ENCODE peak calls at places on chromosomes 6 and 20, in nine cellular contexts. One of them, this sample, is unnamed.

GRCh38 chr6:15853259-15853658 is 190.4 kb upstream of the DTNBP1 start:
- DNase-seq in heart left ventricle: no peak
- DNase-seq in GM23248: no peak
- DNase-seq in suprapubic skin: no peak
- DNase-seq in psoas muscle: no peak
- DNase-seq in cardiac muscle cell: no peak
- DNase-seq in IMR-90: no peak
- DNase-seq in pancreas: no peak
- DNase-seq in neural progenitor cell: no peak
- DNase-seq in this sample: no peak

GRCh38 chr6:135006386-135006914 is 48.2 kb downstream of the HBS1L start:
- DNase-seq in heart left ventricle: no peak
- DNase-seq in GM23248: peak; percentile 47
- DNase-seq in suprapubic skin: no peak
- DNase-seq in psoas muscle: no peak
- DNase-seq in cardiac muscle cell: no peak
- DNase-seq in IMR-90: peak; percentile 31
- DNase-seq in pancreas: no peak
- DNase-seq in neural progenitor cell: no peak
- DNase-seq in this sample: no peak

GRCh38 chr6:53679446-53679933 is 13.9 kb upstream of the KLHL31 start:
- DNase-seq in heart left ventricle: no peak
- DNase-seq in GM23248: peak; percentile 73
- DNase-seq in suprapubic skin: no peak
- DNase-seq in psoas muscle: no peak
- DNase-seq in cardiac muscle cell: peak; percentile 49
- DNase-seq in IMR-90: peak; percentile 46
- DNase-seq in pancreas: no peak
- DNase-seq in neural progenitor cell: no peak
- DNase-seq in this sample: no peak

GRCh38 chr6:32954983-32955802 is 2.3 kb upstream of the HLA-DMA start:
- DNase-seq in heart left ventricle: no peak
- DNase-seq in GM23248: peak; percentile 54
- DNase-seq in suprapubic skin: no peak
- DNase-seq in psoas muscle: no peak
- DNase-seq in cardiac muscle cell: peak; percentile 24
- DNase-seq in IMR-90: peak; percentile 13
- DNase-seq in pancreas: peak; percentile 70
- DNase-seq in neural progenitor cell: peak; percentile 75
- DNase-seq in this sample: peak; percentile 48

GRCh38 chr20:61531553-61532345 is 279.7 kb downstream of the CDH4 start:
- DNase-seq in heart left ventricle: no peak
- DNase-seq in GM23248: no peak
- DNase-seq in suprapubic skin: no peak
- DNase-seq in psoas muscle: no peak
- DNase-seq in cardiac muscle cell: no peak
- DNase-seq in IMR-90: peak; percentile 46
- DNase-seq in pancreas: no peak
- DNase-seq in neural progenitor cell: no peak
- DNase-seq in this sample: peak; percentile 85

GRCh38 chr6:168035661-168036616 is 38.5 kb downstream of the KIF25 start:
- DNase-seq in heart left ventricle: peak; percentile 44
- DNase-seq in GM23248: peak; percentile 64
- DNase-seq in suprapubic skin: peak; percentile 77
- DNase-seq in psoas muscle: no peak
- DNase-seq in cardiac muscle cell: no peak
- DNase-seq in IMR-90: peak; percentile 85
- DNase-seq in pancreas: no peak
- DNase-seq in neural progenitor cell: peak; percentile 25
- DNase-seq in this sample: peak; percentile 24

GRCh38 chr20:57246008-57246407 is 20.4 kb downstream of the BMP7 start:
- DNase-seq in heart left ventricle: no peak
- DNase-seq in GM23248: no peak
- DNase-seq in suprapubic skin: no peak
- DNase-seq in psoas muscle: no peak
- DNase-seq in cardiac muscle cell: no peak
- DNase-seq in IMR-90: no peak
- DNase-seq in pancreas: no peak
- DNase-seq in neural progenitor cell: no peak
- DNase-seq in this sample: no peak

GRCh38 chr6:26157150-26157837 is 70.1 kb downstream of the HFE start:
- DNase-seq in heart left ventricle: peak; percentile 68
- DNase-seq in GM23248: peak; percentile 75
- DNase-seq in suprapubic skin: peak; percentile 87
- DNase-seq in psoas muscle: peak; percentile 62
- DNase-seq in cardiac muscle cell: peak; percentile 86
- DNase-seq in IMR-90: peak; percentile 64
- DNase-seq in pancreas: no peak
- DNase-seq in neural progenitor cell: peak; percentile 92
- DNase-seq in this sample: peak; percentile 65

GRCh38 chr20:7180261-7181045 is 413.0 kb downstream of the BMP2 start:
- DNase-seq in heart left ventricle: no peak
- DNase-seq in GM23248: peak; percentile 30
- DNase-seq in suprapubic skin: no peak
- DNase-seq in psoas muscle: no peak
- DNase-seq in cardiac muscle cell: no peak
- DNase-seq in IMR-90: no peak
- DNase-seq in pancreas: no peak
- DNase-seq in neural progenitor cell: no peak
- DNase-seq in this sample: peak; percentile 74
- H3K9me3 ChIP-seq in heart left ventricle: no peaks in the 10 kb centered on the region
- H3K9me3 ChIP-seq in GM23248: no peaks in the 10 kb centered on the region
- H3K9me3 ChIP-seq in suprapubic skin: no peaks in the 10 kb centered on the region
- H3K9me3 ChIP-seq in psoas muscle: no peaks in the 10 kb centered on the region
- H3K9me3 ChIP-seq in cardiac muscle cell: no peaks in the 10 kb centered on the region
- H3K9me3 ChIP-seq in IMR-90: peaks cover 3% of the 10 kb centered on the region
- H3K9me3 ChIP-seq in pancreas: no peaks in the 10 kb centered on the region
- H3K9me3 ChIP-seq in neural progenitor cell: peaks cover 4% of the 10 kb centered on the region
- H3K9me3 ChIP-seq in this sample: no peaks in the 10 kb centered on the region

GRCh38 chr20:31806564-31807355 is 12.4 kb upstream of the MYLK2 start:
- DNase-seq in heart left ventricle: no peak
- DNase-seq in GM23248: no peak
- DNase-seq in suprapubic skin: no peak
- DNase-seq in psoas muscle: no peak
- DNase-seq in cardiac muscle cell: no peak
- DNase-seq in IMR-90: no peak
- DNase-seq in pancreas: no peak
- DNase-seq in neural progenitor cell: no peak
- DNase-seq in this sample: no peak

GRCh38 chr20:31808481-31808880 is 10.7 kb upstream of the MYLK2 start:
- DNase-seq in heart left ventricle: no peak
- DNase-seq in GM23248: peak; percentile 51
- DNase-seq in suprapubic skin: no peak
- DNase-seq in psoas muscle: no peak
- DNase-seq in cardiac muscle cell: no peak
- DNase-seq in IMR-90: no peak
- DNase-seq in pancreas: no peak
- DNase-seq in neural progenitor cell: no peak
- DNase-seq in this sample: no peak

GRCh38 chr20:31801511-31801910 is 17.6 kb upstream of the MYLK2 start:
- DNase-seq in heart left ventricle: no peak
- DNase-seq in GM23248: no peak
- DNase-seq in suprapubic skin: no peak
- DNase-seq in psoas muscle: no peak
- DNase-seq in cardiac muscle cell: no peak
- DNase-seq in IMR-90: no peak
- DNase-seq in pancreas: no peak
- DNase-seq in neural progenitor cell: no peak
- DNase-seq in this sample: no peak

GRCh38 chr20:31809656-31810055 is 9.5 kb upstream of the MYLK2 start:
- DNase-seq in heart left ventricle: no peak
- DNase-seq in GM23248: no peak
- DNase-seq in suprapubic skin: no peak
- DNase-seq in psoas muscle: no peak
- DNase-seq in cardiac muscle cell: no peak
- DNase-seq in IMR-90: no peak
- DNase-seq in pancreas: no peak
- DNase-seq in neural progenitor cell: no peak
- DNase-seq in this sample: no peak

DNA sequence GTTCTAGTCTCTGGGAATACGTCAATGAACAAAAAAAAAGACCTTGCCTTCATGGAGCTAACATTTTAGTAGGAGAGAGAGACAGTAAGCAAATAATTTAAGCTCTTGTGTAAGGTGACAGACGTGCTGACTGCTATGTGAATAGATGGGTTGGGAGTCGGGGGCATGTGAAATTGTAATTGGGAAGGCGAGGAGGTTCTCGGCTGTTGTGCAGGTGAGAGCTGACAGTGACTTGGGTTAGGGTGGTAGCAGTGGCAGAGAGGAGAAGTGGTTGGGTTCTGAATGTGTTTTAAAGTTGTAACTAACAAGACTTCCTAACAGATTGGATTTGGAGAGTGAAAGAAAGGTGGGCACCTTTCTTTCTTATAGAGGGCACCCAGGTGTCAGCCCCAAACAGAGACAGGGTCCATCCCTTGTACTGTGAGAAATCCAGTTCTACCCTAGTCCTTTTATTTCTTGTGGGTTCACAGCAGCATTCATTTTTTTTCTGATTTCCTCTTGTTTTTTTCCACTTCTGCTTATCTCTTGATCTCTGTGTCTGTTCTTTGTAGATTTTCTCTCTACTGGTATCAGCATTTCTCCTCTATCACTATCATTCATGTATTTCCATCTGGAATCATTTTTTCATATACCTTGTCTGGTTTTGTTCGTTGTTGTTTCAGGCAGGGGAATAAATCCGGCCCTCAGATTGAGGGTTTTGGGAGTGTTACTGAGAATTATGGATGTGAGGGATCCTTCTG is 15.4 kb upstream of the MYLK2 start:
- DNase-seq in heart left ventricle: no peak
- DNase-seq in GM23248: no peak
- DNase-seq in suprapubic skin: no peak
- DNase-seq in psoas muscle: no peak
- DNase-seq in cardiac muscle cell: no peak
- DNase-seq in IMR-90: no peak
- DNase-seq in pancreas: no peak
- DNase-seq in neural progenitor cell: no peak
- DNase-seq in this sample: no peak
- H3K4me3 ChIP-seq in heart left ventricle: no peak overlapping the region
- H3K4me3 ChIP-seq in GM23248: no peak overlapping the region
- H3K4me3 ChIP-seq in suprapubic skin: no peak overlapping the region
- H3K4me3 ChIP-seq in psoas muscle: no peak overlapping the region
- H3K4me3 ChIP-seq in cardiac muscle cell: no peak overlapping the region
- H3K4me3 ChIP-seq in IMR-90: no peak overlapping the region
- H3K4me3 ChIP-seq in pancreas: no peak overlapping the region
- H3K4me3 ChIP-seq in neural progenitor cell: no peak overlapping the region
- H3K4me3 ChIP-seq in this sample: no peak overlapping the region

GRCh38 chr6:78533426-78533825 is 333.9 kb upstream of the IRAK1BP1 start:
- DNase-seq in heart left ventricle: no peak
- DNase-seq in GM23248: no peak
- DNase-seq in suprapubic skin: no peak
- DNase-seq in psoas muscle: no peak
- DNase-seq in cardiac muscle cell: no peak
- DNase-seq in IMR-90: peak; percentile 11
- DNase-seq in pancreas: no peak
- DNase-seq in neural progenitor cell: no peak
- DNase-seq in this sample: no peak
- H3K27me3 ChIP-seq in heart left ventricle: no peaks in the 10 kb centered on the region
- H3K27me3 ChIP-seq in GM23248: no peaks in the 10 kb centered on the region
- H3K27me3 ChIP-seq in suprapubic skin: no peaks in the 10 kb centered on the region
- H3K27me3 ChIP-seq in psoas muscle: no peaks in the 10 kb centered on the region
- H3K27me3 ChIP-seq in cardiac muscle cell: no peaks in the 10 kb centered on the region
- H3K27me3 ChIP-seq in IMR-90: no peaks in the 10 kb centered on the region
- H3K27me3 ChIP-seq in pancreas: no peaks in the 10 kb centered on the region
- H3K27me3 ChIP-seq in neural progenitor cell: no peaks in the 10 kb centered on the region
- H3K27me3 ChIP-seq in this sample: no peaks in the 10 kb centered on the region

DNA sequence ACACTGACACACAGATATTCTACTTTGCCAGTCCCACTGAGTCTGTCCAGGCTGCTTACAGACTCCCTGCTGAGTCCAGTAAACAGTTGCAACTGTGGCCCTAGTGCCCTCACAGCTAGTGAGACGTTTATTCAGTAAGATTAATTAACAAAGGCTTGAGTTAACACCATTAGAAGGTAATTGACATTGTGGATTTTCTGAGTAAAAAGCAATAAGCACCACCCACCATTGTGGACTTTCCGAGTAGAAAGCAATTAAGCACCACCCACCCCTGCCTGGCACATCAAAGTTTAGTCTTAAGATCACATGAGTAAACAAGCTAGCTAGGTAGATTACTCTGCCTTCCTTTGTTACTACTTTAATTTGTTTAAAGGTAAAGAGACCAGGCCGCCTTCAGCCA is 408.6 kb upstream of the IMPG1 start:
- DNase-seq in heart left ventricle: no peak
- DNase-seq in GM23248: no peak
- DNase-seq in suprapubic skin: no peak
- DNase-seq in psoas muscle: no peak
- DNase-seq in cardiac muscle cell: no peak
- DNase-seq in IMR-90: no peak
- DNase-seq in pancreas: no peak
- DNase-seq in neural progenitor cell: peak; percentile 72
- DNase-seq in this sample: no peak
- H3K9me3 ChIP-seq in heart left ventricle: no peaks in the 10 kb centered on the region
- H3K9me3 ChIP-seq in GM23248: no peaks in the 10 kb centered on the region
- H3K9me3 ChIP-seq in suprapubic skin: peaks cover 16% of the 10 kb centered on the region
- H3K9me3 ChIP-seq in psoas muscle: peaks cover 20% of the 10 kb centered on the region
- H3K9me3 ChIP-seq in cardiac muscle cell: no peaks in the 10 kb centered on the region
- H3K9me3 ChIP-seq in IMR-90: peaks cover 15% of the 10 kb centered on the region
- H3K9me3 ChIP-seq in pancreas: peaks cover 4% of the 10 kb centered on the region
- H3K9me3 ChIP-seq in neural progenitor cell: no peaks in the 10 kb centered on the region
- H3K9me3 ChIP-seq in this sample: no peaks in the 10 kb centered on the region

DNA sequence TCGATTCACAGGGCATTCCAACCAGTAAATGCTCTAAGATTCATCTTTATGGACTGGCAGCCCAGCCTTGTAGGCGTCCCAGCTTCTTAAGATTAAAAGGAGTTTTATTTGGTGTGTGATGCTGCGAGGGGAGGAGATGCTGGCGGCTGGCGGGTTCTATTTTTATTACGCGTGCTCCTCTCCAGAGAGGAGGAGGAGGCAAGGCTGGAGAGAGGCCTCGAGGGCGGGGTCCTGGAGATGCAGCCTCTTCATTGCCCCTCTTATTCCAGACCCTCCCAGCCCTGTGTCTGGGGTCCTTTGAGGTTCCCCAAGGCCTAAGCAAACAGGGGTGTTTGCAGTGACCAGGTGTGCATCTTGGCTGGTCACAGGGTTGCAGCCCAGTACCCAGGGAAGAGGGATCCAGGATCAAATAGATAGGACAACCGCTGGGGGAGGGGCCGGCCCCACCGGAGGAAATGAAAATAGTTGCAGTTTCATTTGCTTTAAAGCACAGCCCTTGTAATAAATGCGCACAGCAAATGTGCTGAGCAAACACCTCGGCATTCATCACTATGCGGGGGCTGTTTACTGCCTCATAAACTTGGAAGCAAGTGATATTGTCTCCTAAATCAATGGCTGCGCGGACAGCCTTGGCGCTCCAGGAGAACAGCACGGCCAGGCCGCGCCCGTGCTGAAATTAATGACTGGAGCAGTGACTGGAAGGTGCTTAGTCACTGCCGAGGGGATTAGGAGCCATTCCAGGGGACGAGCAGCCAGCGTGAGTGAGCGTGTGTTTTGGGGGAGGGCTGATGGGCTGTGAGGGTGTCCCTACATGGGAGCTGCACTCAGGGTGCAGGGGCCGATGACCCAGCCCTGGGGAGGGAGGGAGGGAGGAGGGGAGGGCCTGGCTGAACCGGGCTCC is 83.0 kb downstream of the TMEM242 start:
- DNase-seq in heart left ventricle: no peak
- DNase-seq in GM23248: peak; percentile 93
- DNase-seq in suprapubic skin: peak; percentile 82
- DNase-seq in psoas muscle: peak; percentile 84
- DNase-seq in cardiac muscle cell: no peak
- DNase-seq in IMR-90: peak; percentile 41
- DNase-seq in pancreas: peak; percentile 56
- DNase-seq in neural progenitor cell: peak; percentile 55
- DNase-seq in this sample: peak; percentile 94
- H3K4me3 ChIP-seq in heart left ventricle: peak overlapping the region; percentile 46
- H3K4me3 ChIP-seq in GM23248: peak overlapping the region; percentile 66
- H3K4me3 ChIP-seq in suprapubic skin: peak overlapping the region; percentile 32
- H3K4me3 ChIP-seq in psoas muscle: peak overlapping the region; percentile 55
- H3K4me3 ChIP-seq in cardiac muscle cell: no peak overlapping the region
- H3K4me3 ChIP-seq in IMR-90: peak overlapping the region; percentile 33
- H3K4me3 ChIP-seq in pancreas: peak overlapping the region; percentile 18
- H3K4me3 ChIP-seq in neural progenitor cell: no peak overlapping the region
- H3K4me3 ChIP-seq in this sample: peak overlapping the region; percentile 32